ENCODE peak calls at places on chromosomes 12 and 14, in eight cellular contexts. S, E, D, M, X, B, A and U are unnamed samples. For H3K27me3 and H3K9me3, the result is how much of the 10 kb centered on the place peaks cover.

GRCh38 chr14:81348086-81348485 is 52.0 kb downstream of the STON2 start:
- DNase-seq in D (no peak), E (no peak), S (no peak), X (no peak), B (no peak), M (no peak), A (no peak), U (no peak)

GRCh38 chr12:26493656-26494055 is 298.3 kb downstream of the SSPN start:
- DNase-seq in D (no peak), M (no peak), E (no peak), A (no peak), X (no peak), S (peak), B (no peak), U (no peak)

GRCh38 chr14:68622856-68623255 is 170.0 kb downstream of the ZFP36L1 start:
- DNase-seq in A (no peak), X (no peak), E (no peak), M (no peak), B (peak), D (no peak), S (no peak), U (no peak)

GRCh38 chr12:113425960-113426453 is 3.8 kb downstream of the SDSL start:
- DNase-seq in X (no peak), E (no peak), M (no peak), B (no peak), A (no peak), S (no peak), D (no peak), U (no peak)

GRCh38 chr14:69328317-69328716 is 68.4 kb downstream of the GALNT16 start:
- DNase-seq in X (no peak), S (no peak), B (no peak), A (no peak), M (no peak), D (no peak), E (no peak), U (no peak)

GRCh38 chr12:5099136-5099535 is 55.5 kb downstream of the KCNA5 start:
- DNase-seq in E (no peak), A (no peak), M (no peak), S (no peak), D (no peak), X (no peak), B (no peak), U (no peak)

GRCh38 chr14:63922696-63923421 is 70.1 kb downstream of the SYNE2 start:
- DNase-seq in S (peak), X (no peak), A (no peak), D (no peak), E (no peak), B (no peak), M (peak), U (no peak)

GRCh38 chr12:110613771-110614684 is at the start of gene TCTN1:
- DNase-seq in S (peak), A (peak), B (peak), M (peak), E (peak), X (peak), D (peak), U (peak)

GRCh38 chr14:95290769-95291440 is 28.8 kb downstream of the CLMN start:
- DNase-seq in D (no peak), X (no peak), A (no peak), M (peak), B (no peak), E (peak), S (peak), U (no peak)

GRCh38 chr14:96274122-96274910 is 18.3 kb downstream of the BDKRB1 start:
- DNase-seq in M (no peak), E (no peak), X (peak), S (no peak), A (no peak), B (no peak), D (no peak), U (no peak)

GRCh38 chr14:41597647-41598046 is 9.0 kb upstream of the LRFN5 start:
- DNase-seq in X (no peak), S (no peak), B (no peak), D (no peak), E (no peak), M (no peak), A (no peak), U (no peak)

GRCh38 chr14:92724516-92725340 is 23.7 kb downstream of the LGMN start:
- DNase-seq in X (no peak), B (no peak), E (no peak), S (no peak), A (no peak), M (peak), D (no peak), U (no peak)

GRCh38 chr14:75452900-75453816 is 25.3 kb downstream of the JDP2 start:
- DNase-seq in M (no peak), A (no peak), D (no peak), B (no peak), S (peak), X (peak), E (peak), U (peak)
- H3K4me3 ChIP-seq in M (no peak), A (no peak), D (no peak), B (no peak), S (no peak), X (peak), E (no peak), U (no peak)

GRCh38 chr14:105853907-105854599 is 327.7 kb downstream of the TMEM121 start:
- DNase-seq in B (peak), X (no peak), S (no peak), D (no peak), E (no peak), A (no peak), M (no peak), U (no peak)

GRCh38 chr14:105855246-105855892 is 329.0 kb downstream of the TMEM121 start:
- DNase-seq in E (no peak), D (no peak), X (no peak), S (no peak), B (peak), A (no peak), M (no peak), U (no peak)

GRCh38 chr14:105855893-105856675 is 329.7 kb downstream of the TMEM121 start:
- DNase-seq in A (no peak), B (peak), S (no peak), X (no peak), D (no peak), M (no peak), E (no peak), U (no peak)

GRCh38 chr14:105853089-105853906 is 326.9 kb downstream of the TMEM121 start:
- DNase-seq in A (no peak), B (peak), S (no peak), E (no peak), M (no peak), X (no peak), D (no peak), U (no peak)

GRCh38 chr14:105854600-105855245 is 328.3 kb downstream of the TMEM121 start:
- DNase-seq in X (no peak), S (no peak), M (no peak), D (no peak), E (no peak), B (peak), A (no peak), U (no peak)
- H3K27me3 ChIP-seq in X (under half), S (under half), M (under half), D (under half), E (under half), B (under half), A (under half), U (under half)

GRCh38 chr12:34398706-34399630 is 376.7 kb downstream of the ALG10 start:
- DNase-seq in E (peak), S (no peak), B (no peak), A (no peak), D (no peak), X (no peak), M (peak), U (no peak)

GRCh38 chr12:34396861-34397590 is 374.7 kb downstream of the ALG10 start:
- DNase-seq in M (peak), S (no peak), B (no peak), X (no peak), D (no peak), A (no peak), E (peak), U (no peak)

GRCh38 chr12:34398366-34398705 is 376.0 kb downstream of the ALG10 start:
- DNase-seq in M (peak), X (no peak), E (no peak), D (no peak), A (no peak), S (no peak), B (no peak), U (no peak)

GRCh38 chr12:34396006-34396860 is 373.9 kb downstream of the ALG10 start:
- DNase-seq in S (no peak), E (peak), D (no peak), B (no peak), A (no peak), M (peak), X (no peak), U (no peak)

DNA sequence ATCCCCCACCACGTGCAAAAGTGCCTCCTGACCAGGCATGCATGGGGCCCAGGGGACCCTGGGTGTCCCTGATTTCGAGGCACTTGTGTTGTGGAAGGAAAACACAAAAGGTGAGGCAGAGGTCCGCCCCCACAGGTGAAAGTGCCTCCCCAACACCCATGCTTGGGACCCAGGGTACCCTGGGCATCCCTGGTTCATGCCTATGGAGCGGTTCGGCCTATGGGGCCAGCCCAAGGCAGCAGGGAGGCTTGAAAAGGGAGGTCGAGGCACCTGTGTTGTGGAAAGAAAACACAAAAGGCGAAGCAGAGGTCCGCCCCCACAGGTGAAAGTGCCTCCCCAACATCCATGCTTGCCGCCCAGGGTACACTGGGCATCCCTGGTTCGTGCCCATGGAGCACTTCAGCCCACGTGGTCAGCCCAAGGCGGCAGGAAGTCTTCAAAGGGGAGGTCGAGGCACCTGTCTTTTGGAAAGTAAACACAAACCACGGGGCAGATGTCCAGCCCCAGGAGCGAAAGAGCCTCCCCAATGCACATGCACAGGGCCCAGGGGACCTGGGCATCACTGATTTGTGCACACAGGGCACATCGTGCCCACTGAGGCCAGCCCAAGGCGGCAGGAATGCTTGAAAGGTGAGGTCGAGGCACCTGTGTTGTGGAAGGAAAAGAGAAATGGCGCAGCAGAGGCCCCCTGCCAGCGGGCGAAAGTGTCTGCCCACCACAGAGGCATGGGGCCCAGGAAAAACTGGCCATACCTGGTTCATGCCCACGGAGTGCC is 375.5 kb downstream of the ALG10 start:
- DNase-seq in A (no peak), S (no peak), D (no peak), X (no peak), B (no peak), M (peak), E (peak), U (no peak)
- H3K9me3 ChIP-seq in A (under half), S (under half), D (under half), X (half or more), B (under half), M (half or more), E (under half), U (under half)

DNA sequence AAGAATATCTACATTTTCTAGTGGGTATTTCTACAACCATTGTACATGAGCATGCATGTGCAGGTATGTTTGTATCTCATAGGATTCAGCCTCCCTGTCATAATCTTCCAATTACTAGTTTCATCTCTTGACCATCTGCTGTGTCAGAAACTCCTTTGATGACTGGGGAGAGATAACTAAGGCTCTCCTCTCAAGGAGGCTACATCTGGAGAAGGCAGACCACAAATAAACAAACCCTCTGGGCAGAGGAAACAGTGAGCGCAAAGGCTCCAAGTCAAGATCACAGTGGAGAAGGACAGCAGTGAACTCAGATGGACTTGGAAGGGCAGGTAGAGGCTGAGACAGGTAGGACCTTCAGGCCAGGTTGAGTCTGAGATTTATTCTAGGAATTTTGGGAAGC is 166.4 kb downstream of the PELI2 start:
- DNase-seq in E (no peak), B (no peak), S (no peak), A (no peak), M (no peak), X (no peak), D (no peak), U (no peak)
- H3K4me3 ChIP-seq in E (no peak), B (no peak), S (no peak), A (no peak), M (no peak), X (no peak), D (no peak), U (no peak)